ENCODE peak calls at places on chromosomes 12 and 14, in four cellular contexts. L is HuH-7, K is cardiac muscle cell, U is NCI-H1436. B is an unnamed sample.

GRCh38 chr12:56128669-56129209 is 672 bp downstream of the ESYT1 start:
- DNase-seq in L (no peak), K (peak; percentile 15), U (no peak), B (no peak)

GRCh38 chr12:50419112-50419909 is 18.6 kb downstream of the LARP4 start:
- DNase-seq in L (no peak), K (no peak), U (no peak), B (no peak)

GRCh38 chr12:109098142-109098652 is 800 bp downstream of the UNG start:
- DNase-seq in L (peak; percentile 36), K (peak; percentile 86), U (peak; percentile 32), B (no peak)

GRCh38 chr14:68734231-68734732 is 58.6 kb downstream of the ZFP36L1 start:
- DNase-seq in L (no peak), K (no peak), U (no peak), B (no peak)

GRCh38 chr12:106914796-106915634 is 40.7 kb upstream of the TMEM263 start:
- DNase-seq in L (no peak), K (no peak), U (no peak), B (no peak)

GRCh38 chr12:123120452-123121166 is 30.3 kb downstream of the PITPNM2 start:
- DNase-seq in L (no peak), K (no peak), U (no peak), B (no peak)

GRCh38 chr14:103545219-103545914 is 16.4 kb downstream of the TRMT61A start:
- DNase-seq in L (no peak), K (no peak), U (no peak), B (no peak)

GRCh38 chr14:44962573-44963528 is 861 bp downstream of the TOGARAM1 start:
- DNase-seq in L (no peak), K (peak; percentile 56), U (no peak), B (no peak)

GRCh38 chr12:597926-598568 is 65.2 kb downstream of the NINJ2 start:
- DNase-seq in L (no peak), K (no peak), U (no peak), B (peak; percentile 70)

GRCh38 chr12:33546004-33546403 is 106.4 kb upstream of the SYT10 start:
- DNase-seq in L (no peak), K (no peak), U (no peak), B (no peak)

GRCh38 chr14:67820428-67820881 is 876 bp downstream of the RAD51B start:
- DNase-seq in L (peak; percentile 15), K (no peak), U (no peak), B (no peak)

GRCh38 chr14:79197516-79197915 is 1013.8 kb downstream of the DIO2 start:
- DNase-seq in L (no peak), K (no peak), U (no peak), B (no peak)

GRCh38 chr14:102362545-102363181 is at the start of the genes CINP and TECPR2:
- DNase-seq in L (peak; percentile 91), K (peak; percentile 99), U (peak; percentile 97), B (peak; percentile 45)

GRCh38 chr12:92144631-92145480 is 790 bp downstream of the BTG1 start:
- DNase-seq in L (no peak), K (peak; percentile 52), U (peak; percentile 23), B (no peak)

GRCh38 chr14:59098377-59098776 is 90.1 kb upstream of the DAAM1 start:
- DNase-seq in L (no peak), K (no peak), U (no peak), B (no peak)

GRCh38 chr14:100786820-100787219 is 39.1 kb upstream of the MEG3 start:
- DNase-seq in L (no peak), K (no peak), U (no peak), B (no peak)

GRCh38 chr14:41859336-41859735 is 252.7 kb downstream of the LRFN5 start:
- DNase-seq in L (no peak), K (no peak), U (no peak), B (no peak)

GRCh38 chr12:50103767-50104321 is at the start of gene GPD1:
- DNase-seq in L (no peak), K (peak; percentile 75), U (peak; percentile 73), B (no peak)

B was measured in SK-N-MC.